ENCODE peak calls at places on chromosomes 11 and 22, in four cellular contexts. G is BJ, S is HFF-Myc, B is mucosa of descending colon. F is an unnamed sample.

GRCh38 chr11:114942207-114942606 is 263.9 kb downstream of the NXPE2 start:
- DNase-seq in G (no peak), S (no peak), B (no peak), F (no peak)

GRCh38 chr11:45285931-45286632 is at the start of gene SYT13:
- DNase-seq in G (no peak), B (peak; percentile 91), S (no peak), F (no peak)

GRCh38 chr22:39898997-39899396 is 1.9 kb upstream of the GRAP2 start:
- DNase-seq in S (no peak), G (no peak), B (no peak), F (peak; percentile 63)

GRCh38 chr11:1825039-1825740 is 9.6 kb upstream of the SYT8 start:
- DNase-seq in B (peak; percentile 77), G (no peak), S (no peak), F (peak; percentile 77)

GRCh38 chr11:107991868-107992414 is 16.8 kb upstream of the CUL5 start:
- DNase-seq in G (no peak), S (no peak), B (no peak), F (no peak)

GRCh38 chr11:83054001-83054400 is 17.7 kb downstream of the RAB30 start:
- DNase-seq in G (no peak), B (no peak), S (no peak), F (no peak)

GRCh38 chr22:24417901-24418641 is 9.3 kb upstream of the ADORA2A start:
- DNase-seq in G (no peak), B (peak; percentile 24), S (no peak), F (no peak)

GRCh38 chr11:125987066-125987641 is 41.3 kb downstream of the VSIG10L2 start:
- DNase-seq in S (no peak), G (no peak), B (no peak), F (no peak)

GRCh38 chr11:116328851-116329250 is 443.9 kb downstream of the BUD13 start:
- DNase-seq in S (no peak), G (no peak), B (no peak), F (no peak)

GRCh38 chr11:101870510-101870909 is 44.3 kb upstream of the CEP126 start:
- DNase-seq in B (no peak), G (peak; percentile 19), S (peak; percentile 26), F (no peak)

GRCh38 chr22:39629851-39630250 is 59.3 kb downstream of the CACNA1I start:
- DNase-seq in B (no peak), S (no peak), G (no peak), F (no peak)

GRCh38 chr11:71485466-71485865 is 32.5 kb downstream of the NADSYN1 start:
- DNase-seq in G (no peak), B (no peak), S (no peak), F (no peak)

GRCh38 chr11:63931876-63932275 is 6.9 kb upstream of the NAA40 start:
- DNase-seq in G (no peak), S (no peak), B (no peak), F (no peak)

GRCh38 chr11:119121008-119121810 is at the start of gene HINFP:
- DNase-seq in S (peak; percentile 97), G (peak; percentile 96), B (peak; percentile 100), F (peak; percentile 96)

GRCh38 chr11:32438883-32439487 is 3.6 kb upstream of the WT1 start:
- DNase-seq in S (no peak), G (no peak), B (no peak), F (peak; percentile 18)

GRCh38 chr22:26893034-26893710 is 235.8 kb downstream of the MIAT start:
- DNase-seq in B (no peak), G (no peak), S (no peak), F (no peak)

GRCh38 chr11:46363455-46363920 is 16.2 kb downstream of the DGKZ start:
- DNase-seq in G (no peak), S (no peak), B (no peak), F (no peak)

GRCh38 chr11:1473011-1473628 is 13.5 kb downstream of the MOB2 start:
- DNase-seq in B (peak; percentile 11), G (no peak), S (no peak), F (no peak)

GRCh38 chr11:44306469-44307244 is 3.3 kb downstream of the ALX4 start:
- DNase-seq in S (no peak), B (no peak), G (no peak), F (peak; percentile 45)

GRCh38 chr22:19842386-19843106 is 12.1 kb downstream of the GNB1L start:
- DNase-seq in S (no peak), B (no peak), G (no peak), F (no peak)

GRCh38 chr11:125514336-125515101 is 18.5 kb upstream of the FEZ1 start:
- DNase-seq in G (no peak), S (no peak), B (peak; percentile 29), F (peak; percentile 44)

GRCh38 chr22:19914201-19914943 is 27.2 kb upstream of the COMT start:
- DNase-seq in B (no peak), S (no peak), G (no peak), F (no peak)

GRCh38 chr11:64237484-64237951 is 3.1 kb downstream of the VEGFB start:
- DNase-seq in S (no peak), B (peak; percentile 91), G (no peak), F (no peak)

GRCh38 chr11:45864041-45864440 is 16.8 kb downstream of the CRY2 start:
- DNase-seq in S (no peak), G (no peak), B (no peak), F (no peak)

GRCh38 chr11:12110714-12111481 is 508 bp downstream of the MICAL2 start:
- DNase-seq in B (peak; percentile 70), G (no peak), S (no peak), F (peak; percentile 46)

GRCh38 chr11:120985718-120986569 is 38.0 kb upstream of the TBCEL start:
- DNase-seq in G (no peak), S (no peak), B (peak; percentile 65), F (peak; percentile 67)
- TF ChIP-seq CTCF in G (no peak), S (no peak), B (no peak), F (no peak)

GRCh38 chr11:61951484-61952135 is 1.5 kb downstream of the BEST1 start:
- DNase-seq in B (no peak), G (no peak), S (no peak), F (no peak)
- TF ChIP-seq CTCF in B (no peak), G (no peak), S (no peak), F (no peak)

GRCh38 chr11:3180869-3181268 is 15.8 kb upstream of the OSBPL5 start:
- DNase-seq in S (no peak), B (no peak), G (no peak), F (no peak)

GRCh38 chr11:3181722-3182461 is 16.8 kb upstream of the OSBPL5 start:
- DNase-seq in G (no peak), B (no peak), S (no peak), F (no peak)

GRCh38 chr11:3182462-3182852 is 17.3 kb upstream of the OSBPL5 start:
- DNase-seq in G (no peak), S (no peak), B (no peak), F (no peak)

GRCh38 chr11:3184732-3185347 is 19.7 kb upstream of the OSBPL5 start:
- DNase-seq in S (no peak), G (no peak), B (no peak), F (no peak)

GRCh38 chr11:3183523-3183922 is 18.4 kb upstream of the OSBPL5 start:
- DNase-seq in B (no peak), S (no peak), G (no peak), F (no peak)
- TF ChIP-seq CTCF in B (no peak), S (no peak), G (no peak), F (no peak)

DNA sequence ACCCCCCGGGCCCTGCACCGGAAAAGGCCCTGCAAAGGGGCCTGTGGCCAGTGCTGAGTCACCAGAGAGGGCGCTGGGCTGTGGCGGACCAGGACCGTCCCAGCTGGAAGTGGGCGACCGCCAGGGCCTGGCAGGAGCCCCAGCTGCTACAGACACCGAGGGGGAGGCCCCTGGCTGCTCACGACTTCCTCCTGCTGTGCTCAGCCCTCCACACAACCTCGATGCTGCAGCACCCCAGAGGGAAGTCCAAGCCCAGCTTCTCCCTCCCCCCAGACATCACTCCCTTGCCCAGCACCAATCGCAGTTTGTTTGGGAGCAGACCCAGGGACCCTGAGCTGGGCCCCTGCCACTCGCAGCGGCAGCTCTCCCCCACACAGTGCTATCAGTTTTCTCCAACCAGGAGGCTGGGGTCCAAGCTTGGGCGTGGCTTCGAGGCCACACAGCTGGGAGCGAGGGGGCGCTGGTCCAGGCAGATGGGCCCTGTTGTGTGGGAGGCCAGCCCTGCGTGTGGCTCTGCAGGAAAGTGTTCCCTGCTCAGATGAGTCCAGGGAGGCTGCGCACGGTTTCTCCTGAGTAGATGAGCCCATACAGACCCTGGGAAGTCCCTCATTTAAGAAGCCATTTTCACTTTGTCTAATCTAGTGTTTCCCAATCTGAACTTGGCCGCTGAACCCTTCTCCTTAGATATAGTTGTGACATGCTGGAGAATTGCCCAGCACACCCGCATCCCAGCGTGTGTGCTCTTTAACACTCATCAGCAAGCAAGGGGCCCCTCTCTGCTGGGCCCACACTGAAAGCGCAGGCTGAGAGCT is 5.6 kb upstream of the SH3BP1 start:
- DNase-seq in S (peak; percentile 66), B (peak; percentile 84), G (peak; percentile 33), F (peak; percentile 89)
- TF ChIP-seq CTCF in S (peak; percentile 27), B (no peak), G (peak; percentile 48), F (peak; percentile 19)

GRCh38 chr11:117621226-117621625 is 175.8 kb downstream of the DSCAML1 start:
- DNase-seq in G (no peak), S (no peak), B (no peak), F (no peak)
- TF ChIP-seq CTCF in G (peak; percentile 44), S (peak; percentile 61), B (no peak), F (no peak)